ENCODE peak calls at places on chromosome 6, in six cellular contexts. C is AG09319; N is activated CD4-positive, alpha-beta T cell treated with anti-CD3 and anti-CD28 coated beads, Interleukin-2, amount 50 U/mL, for 1 hour; O is renal cortical epithelial cell; S is stimulated activated CD8-positive, alpha-beta memory T cell treated with anti-CD3 and anti-CD28 coated beads, Interleukin-7, amount 100 ng/mL, for 24 hours; D is astrocyte. L is an unnamed sample.
A peak's percentile ranks its signal among the peaks of the same experiment; 100 is the strongest.

GRCh38 chr6:34513628-34514027 is 42.5 kb downstream of the SPDEF start:
- DNase-seq in C (no peak), N (no peak), O (no peak), S (no peak), D (no peak), L (no peak)

GRCh38 chr6:44049163-44049988 is 77.9 kb downstream of the MRPL14 start:
- DNase-seq in C (no peak), N (no peak), O (peak; percentile 49), S (no peak), D (peak; percentile 51), L (no peak)

GRCh38 chr6:11392778-11393507 is 144.6 kb upstream of the TMEM170B start:
- DNase-seq in C (no peak), N (no peak), O (no peak), S (no peak), D (no peak), L (no peak)

GRCh38 chr6:147194652-147195403 is 9.4 kb upstream of the STXBP5 start:
- DNase-seq in C (no peak), N (no peak), O (no peak), S (no peak), D (peak; percentile 27), L (no peak)

GRCh38 chr6:159762681-159763293 is 942 bp downstream of the ACAT2 start:
- DNase-seq in C (no peak), N (peak; percentile 8), O (no peak), S (no peak), D (no peak), L (no peak)

GRCh38 chr6:111550953-111551352 is 54.7 kb downstream of the TRAF3IP2 start:
- DNase-seq in C (no peak), N (no peak), O (no peak), S (no peak), D (no peak), L (no peak)

GRCh38 chr6:42745638-42746451 is at the start of gene TBCC:
- DNase-seq in C (peak; percentile 99), N (peak; percentile 90), O (peak; percentile 96), S (peak; percentile 80), D (peak; percentile 97), L (peak; percentile 79)

GRCh38 chr6:43105538-43106218 is 29.6 kb downstream of the PTK7 start:
- DNase-seq in C (no peak), N (no peak), O (no peak), S (no peak), D (no peak), L (no peak)